ENCODE peak calls at places on chromosomes 2 and 18, in five cellular contexts. B, U, M, E and Z are unnamed samples.

GRCh38 chr2:152200101-152200500 is 24.5 kb upstream of the STAM2 start:
- DNase-seq in B (peak; percentile 27), U (no peak), M (no peak), E (no peak), Z (no peak)

GRCh38 chr2:60585276-60585675 is 31.8 kb upstream of the BCL11A start:
- DNase-seq in U (no peak), E (no peak), M (no peak), B (no peak), Z (no peak)

GRCh38 chr18:77164762-77165485 is 32.3 kb upstream of the MBP start:
- DNase-seq in U (no peak), B (no peak), M (no peak), E (no peak), Z (peak; percentile 40)

GRCh38 chr2:223554923-223555322 is 47.2 kb downstream of the SCG2 start:
- DNase-seq in M (no peak), B (no peak), U (no peak), E (no peak), Z (no peak)

GRCh38 chr2:40016151-40016885 is 237.3 kb upstream of the THUMPD2 start:
- DNase-seq in B (peak; percentile 52), U (no peak), M (no peak), E (no peak), Z (no peak)

GRCh38 chr2:216283038-216283900 is 89.0 kb downstream of the MARCHF4 start:
- DNase-seq in M (peak; percentile 57), E (no peak), B (no peak), U (peak; percentile 39), Z (no peak)

GRCh38 chr2:235660484-235661081 is 166.7 kb downstream of the AGAP1 start:
- DNase-seq in M (no peak), B (peak; percentile 61), U (no peak), E (no peak), Z (no peak)

GRCh38 chr2:36486546-36487044 is 111.4 kb downstream of the FEZ2 start:
- DNase-seq in M (no peak), E (no peak), B (peak; percentile 75), U (no peak), Z (no peak)

GRCh38 chr2:168915433-168916328 is 14.6 kb downstream of the G6PC2 start:
- DNase-seq in B (no peak), M (no peak), U (no peak), E (no peak), Z (no peak)

GRCh38 chr2:219010162-219010756 is 17.0 kb upstream of the CRYBA2 start:
- DNase-seq in E (no peak), M (peak; percentile 50), B (no peak), U (no peak), Z (peak; percentile 42)

GRCh38 chr2:207819839-207820784 is 50.4 kb upstream of the FZD5 start:
- DNase-seq in M (no peak), E (no peak), B (no peak), U (no peak), Z (no peak)

GRCh38 chr2:216352653-216353270 is 19.5 kb downstream of the MARCHF4 start:
- DNase-seq in M (no peak), B (no peak), U (no peak), E (no peak), Z (no peak)

GRCh38 chr2:233428008-233428407 is 73.7 kb downstream of the DGKD start:
- DNase-seq in E (no peak), M (no peak), B (no peak), U (no peak), Z (no peak)